ENCODE peak calls at places on chromosomes 4 and X, in ten cellular contexts. One of them, this sample, is unnamed.

GRCh38 chrX:48919360-48919821 is 567 bp upstream of the PIM2 start:
- DNase-seq in CD8-positive, alpha-beta memory T cell: no peak
- DNase-seq in EL: no peak
- DNase-seq in KBM-7: no peak
- DNase-seq in lung microvascular endothelial cell: peak; percentile 27
- DNase-seq in fibroblast of mammary gland: no peak
- DNase-seq in small intestine: no peak
- DNase-seq in stimulated activated CD8-positive, alpha-beta memory T cell treated with anti-CD3 and anti-CD28 coated beads, Interleukin-4, amount 100 ng/mL, for 1 hour: no peak
- DNase-seq in GM23248: peak; percentile 40
- DNase-seq in ovary: no peak
- DNase-seq in this sample: no peak

GRCh38 chr4:7515390-7515902 is 80.7 kb upstream of the PSAPL1 start:
- DNase-seq in CD8-positive, alpha-beta memory T cell: no peak
- DNase-seq in EL: peak; percentile 21
- DNase-seq in KBM-7: no peak
- DNase-seq in lung microvascular endothelial cell: no peak
- DNase-seq in fibroblast of mammary gland: peak; percentile 9
- DNase-seq in small intestine: no peak
- DNase-seq in stimulated activated CD8-positive, alpha-beta memory T cell treated with anti-CD3 and anti-CD28 coated beads, Interleukin-4, amount 100 ng/mL, for 1 hour: no peak
- DNase-seq in GM23248: no peak
- DNase-seq in ovary: peak; percentile 42
- DNase-seq in this sample: no peak

GRCh38 chrX:48864210-48864609 is 28.8 kb upstream of the PCSK1N start:
- DNase-seq in CD8-positive, alpha-beta memory T cell: no peak
- DNase-seq in EL: peak; percentile 48
- DNase-seq in KBM-7: peak; percentile 31
- DNase-seq in lung microvascular endothelial cell: no peak
- DNase-seq in fibroblast of mammary gland: peak; percentile 36
- DNase-seq in small intestine: no peak
- DNase-seq in stimulated activated CD8-positive, alpha-beta memory T cell treated with anti-CD3 and anti-CD28 coated beads, Interleukin-4, amount 100 ng/mL, for 1 hour: no peak
- DNase-seq in GM23248: peak; percentile 1
- DNase-seq in ovary: no peak
- DNase-seq in this sample: peak; percentile 3

GRCh38 chr4:42594880-42595279 is 62.0 kb downstream of the ATP8A1 start:
- DNase-seq in CD8-positive, alpha-beta memory T cell: no peak
- DNase-seq in EL: no peak
- DNase-seq in KBM-7: no peak
- DNase-seq in lung microvascular endothelial cell: no peak
- DNase-seq in fibroblast of mammary gland: no peak
- DNase-seq in small intestine: no peak
- DNase-seq in stimulated activated CD8-positive, alpha-beta memory T cell treated with anti-CD3 and anti-CD28 coated beads, Interleukin-4, amount 100 ng/mL, for 1 hour: no peak
- DNase-seq in GM23248: no peak
- DNase-seq in ovary: no peak
- DNase-seq in this sample: no peak

GRCh38 chr4:176277162-176277904 is 8.3 kb upstream of the ASB5 start:
- DNase-seq in CD8-positive, alpha-beta memory T cell: no peak
- DNase-seq in EL: peak; percentile 61
- DNase-seq in KBM-7: peak; percentile 44
- DNase-seq in lung microvascular endothelial cell: peak; percentile 76
- DNase-seq in fibroblast of mammary gland: peak; percentile 69
- DNase-seq in small intestine: peak; percentile 54
- DNase-seq in stimulated activated CD8-positive, alpha-beta memory T cell treated with anti-CD3 and anti-CD28 coated beads, Interleukin-4, amount 100 ng/mL, for 1 hour: no peak
- DNase-seq in GM23248: peak; percentile 91
- DNase-seq in ovary: peak; percentile 33
- DNase-seq in this sample: peak; percentile 53

GRCh38 chrX:154534526-154535322 is 11.9 kb downstream of the G6PD start:
- DNase-seq in CD8-positive, alpha-beta memory T cell: peak; percentile 79
- DNase-seq in EL: peak; percentile 74
- DNase-seq in KBM-7: peak; percentile 93
- DNase-seq in lung microvascular endothelial cell: peak; percentile 92
- DNase-seq in fibroblast of mammary gland: peak; percentile 86
- DNase-seq in small intestine: peak; percentile 74
- DNase-seq in stimulated activated CD8-positive, alpha-beta memory T cell treated with anti-CD3 and anti-CD28 coated beads, Interleukin-4, amount 100 ng/mL, for 1 hour: peak; percentile 75
- DNase-seq in GM23248: peak; percentile 90
- DNase-seq in ovary: peak; percentile 93
- DNase-seq in this sample: peak; percentile 61

GRCh38 chrX:153598541-153599191 is at the start of gene CCNQ:
- DNase-seq in CD8-positive, alpha-beta memory T cell: peak; percentile 1
- DNase-seq in EL: peak; percentile 33
- DNase-seq in KBM-7: peak; percentile 56
- DNase-seq in lung microvascular endothelial cell: peak; percentile 46
- DNase-seq in fibroblast of mammary gland: peak; percentile 14
- DNase-seq in small intestine: peak; percentile 35
- DNase-seq in stimulated activated CD8-positive, alpha-beta memory T cell treated with anti-CD3 and anti-CD28 coated beads, Interleukin-4, amount 100 ng/mL, for 1 hour: no peak
- DNase-seq in GM23248: peak; percentile 66
- DNase-seq in ovary: peak; percentile 36
- DNase-seq in this sample: peak; percentile 10

GRCh38 chrX:138858438-138858837 is 146.9 kb upstream of the FGF13 start:
- DNase-seq in CD8-positive, alpha-beta memory T cell: no peak
- DNase-seq in EL: no peak
- DNase-seq in KBM-7: no peak
- DNase-seq in lung microvascular endothelial cell: peak; percentile 64
- DNase-seq in fibroblast of mammary gland: peak; percentile 88
- DNase-seq in small intestine: no peak
- DNase-seq in stimulated activated CD8-positive, alpha-beta memory T cell treated with anti-CD3 and anti-CD28 coated beads, Interleukin-4, amount 100 ng/mL, for 1 hour: no peak
- DNase-seq in GM23248: peak; percentile 89
- DNase-seq in ovary: no peak
- DNase-seq in this sample: peak; percentile 82

GRCh38 chr4:10413177-10413576 is 44.0 kb downstream of the ZNF518B start:
- DNase-seq in CD8-positive, alpha-beta memory T cell: no peak
- DNase-seq in EL: no peak
- DNase-seq in KBM-7: no peak
- DNase-seq in lung microvascular endothelial cell: no peak
- DNase-seq in fibroblast of mammary gland: no peak
- DNase-seq in small intestine: no peak
- DNase-seq in stimulated activated CD8-positive, alpha-beta memory T cell treated with anti-CD3 and anti-CD28 coated beads, Interleukin-4, amount 100 ng/mL, for 1 hour: no peak
- DNase-seq in GM23248: no peak
- DNase-seq in ovary: no peak
- DNase-seq in this sample: no peak

GRCh38 chrX:14529288-14529989 is at the start of gene GLRA2:
- DNase-seq in CD8-positive, alpha-beta memory T cell: no peak
- DNase-seq in EL: peak; percentile 13
- DNase-seq in KBM-7: peak; percentile 10
- DNase-seq in lung microvascular endothelial cell: no peak
- DNase-seq in fibroblast of mammary gland: peak; percentile 10
- DNase-seq in small intestine: peak; percentile 6
- DNase-seq in stimulated activated CD8-positive, alpha-beta memory T cell treated with anti-CD3 and anti-CD28 coated beads, Interleukin-4, amount 100 ng/mL, for 1 hour: no peak
- DNase-seq in GM23248: peak; percentile 48
- DNase-seq in ovary: peak; percentile 19
- DNase-seq in this sample: no peak

GRCh38 chr4:180695851-180696250 is 1547.4 kb upstream of the TENM3 start:
- DNase-seq in CD8-positive, alpha-beta memory T cell: no peak
- DNase-seq in EL: peak; percentile 13
- DNase-seq in KBM-7: no peak
- DNase-seq in lung microvascular endothelial cell: no peak
- DNase-seq in fibroblast of mammary gland: peak; percentile 33
- DNase-seq in small intestine: no peak
- DNase-seq in stimulated activated CD8-positive, alpha-beta memory T cell treated with anti-CD3 and anti-CD28 coated beads, Interleukin-4, amount 100 ng/mL, for 1 hour: no peak
- DNase-seq in GM23248: peak; percentile 11
- DNase-seq in ovary: no peak
- DNase-seq in this sample: no peak

GRCh38 chrX:153406011-153406410 is 4.9 kb upstream of the PNMA6E start:
- DNase-seq in CD8-positive, alpha-beta memory T cell: no peak
- DNase-seq in EL: no peak
- DNase-seq in KBM-7: no peak
- DNase-seq in lung microvascular endothelial cell: no peak
- DNase-seq in fibroblast of mammary gland: no peak
- DNase-seq in small intestine: no peak
- DNase-seq in stimulated activated CD8-positive, alpha-beta memory T cell treated with anti-CD3 and anti-CD28 coated beads, Interleukin-4, amount 100 ng/mL, for 1 hour: no peak
- DNase-seq in GM23248: no peak
- DNase-seq in ovary: no peak
- DNase-seq in this sample: no peak

GRCh38 chr4:113141901-113142346 is 92.5 kb downstream of the ANK2 start:
- DNase-seq in CD8-positive, alpha-beta memory T cell: no peak
- DNase-seq in EL: peak; percentile 76
- DNase-seq in KBM-7: no peak
- DNase-seq in lung microvascular endothelial cell: no peak
- DNase-seq in fibroblast of mammary gland: peak; percentile 67
- DNase-seq in small intestine: no peak
- DNase-seq in stimulated activated CD8-positive, alpha-beta memory T cell treated with anti-CD3 and anti-CD28 coated beads, Interleukin-4, amount 100 ng/mL, for 1 hour: no peak
- DNase-seq in GM23248: peak; percentile 75
- DNase-seq in ovary: no peak
- DNase-seq in this sample: peak; percentile 59

GRCh38 chrX:104284407-104285000 is 29.8 kb upstream of the ESX1 start:
- DNase-seq in CD8-positive, alpha-beta memory T cell: no peak
- DNase-seq in EL: peak; percentile 0
- DNase-seq in KBM-7: no peak
- DNase-seq in lung microvascular endothelial cell: no peak
- DNase-seq in fibroblast of mammary gland: peak; percentile 33
- DNase-seq in small intestine: no peak
- DNase-seq in stimulated activated CD8-positive, alpha-beta memory T cell treated with anti-CD3 and anti-CD28 coated beads, Interleukin-4, amount 100 ng/mL, for 1 hour: no peak
- DNase-seq in GM23248: peak; percentile 41
- DNase-seq in ovary: no peak
- DNase-seq in this sample: no peak

GRCh38 chr4:92257931-92258857 is 45.6 kb upstream of the GRID2 start:
- DNase-seq in CD8-positive, alpha-beta memory T cell: no peak
- DNase-seq in EL: no peak
- DNase-seq in KBM-7: no peak
- DNase-seq in lung microvascular endothelial cell: no peak
- DNase-seq in fibroblast of mammary gland: no peak
- DNase-seq in small intestine: no peak
- DNase-seq in stimulated activated CD8-positive, alpha-beta memory T cell treated with anti-CD3 and anti-CD28 coated beads, Interleukin-4, amount 100 ng/mL, for 1 hour: no peak
- DNase-seq in GM23248: no peak
- DNase-seq in ovary: no peak
- DNase-seq in this sample: no peak

GRCh38 chr4:147761218-147761883 is 29.5 kb downstream of the ARHGAP10 start:
- DNase-seq in CD8-positive, alpha-beta memory T cell: no peak
- DNase-seq in EL: no peak
- DNase-seq in KBM-7: no peak
- DNase-seq in lung microvascular endothelial cell: no peak
- DNase-seq in fibroblast of mammary gland: no peak
- DNase-seq in small intestine: no peak
- DNase-seq in stimulated activated CD8-positive, alpha-beta memory T cell treated with anti-CD3 and anti-CD28 coated beads, Interleukin-4, amount 100 ng/mL, for 1 hour: no peak
- DNase-seq in GM23248: no peak
- DNase-seq in ovary: no peak
- DNase-seq in this sample: no peak

GRCh38 chr4:184430163-184430562 is 44.2 kb downstream of the IRF2 start:
- DNase-seq in CD8-positive, alpha-beta memory T cell: no peak
- DNase-seq in EL: no peak
- DNase-seq in KBM-7: no peak
- DNase-seq in lung microvascular endothelial cell: no peak
- DNase-seq in fibroblast of mammary gland: no peak
- DNase-seq in small intestine: no peak
- DNase-seq in stimulated activated CD8-positive, alpha-beta memory T cell treated with anti-CD3 and anti-CD28 coated beads, Interleukin-4, amount 100 ng/mL, for 1 hour: no peak
- DNase-seq in GM23248: no peak
- DNase-seq in ovary: no peak
- DNase-seq in this sample: no peak